ENCODE peak calls at places on chromosomes 13 and 19, in four cellular contexts. F, R, L and I are unnamed samples.

GRCh38 chr13:40874138-40874776 is 84.8 kb downstream of the SLC25A15 start:
- DNase-seq in F (no peak), R (no peak), L (no peak), I (no peak)

GRCh38 chr13:103883152-103883551 is 816.9 kb upstream of the SLC10A2 start:
- DNase-seq in F (peak; percentile 99), R (peak; percentile 52), L (peak; percentile 90), I (peak; percentile 49)

GRCh38 chr13:40269086-40269485 is 397.4 kb downstream of the FOXO1 start:
- DNase-seq in F (no peak), R (no peak), L (no peak), I (no peak)

GRCh38 chr13:79782541-79783216 is 301.7 kb downstream of the NDFIP2 start:
- DNase-seq in F (peak; percentile 86), R (peak; percentile 70), L (peak; percentile 92), I (no peak)

GRCh38 chr19:12954150-12954962 is 2.7 kb downstream of the GADD45GIP1 start:
- DNase-seq in F (no peak), R (no peak), L (no peak), I (no peak)

GRCh38 chr19:927707-928401 is 2.0 kb downstream of the ARID3A start:
- DNase-seq in F (no peak), R (no peak), L (peak; percentile 72), I (no peak)

GRCh38 chr13:114096811-114097503 is 35.5 kb downstream of the RASA3 start:
- DNase-seq in F (no peak), R (no peak), L (peak; percentile 43), I (no peak)

GRCh38 chr19:43446746-43447489 is 18.5 kb downstream of the LYPD3 start:
- DNase-seq in F (peak; percentile 66), R (peak; percentile 79), L (peak; percentile 93), I (peak; percentile 64)

GRCh38 chr19:6723738-6724137 is 3.3 kb upstream of the C3 start:
- DNase-seq in F (no peak), R (no peak), L (no peak), I (no peak)

GRCh38 chr19:8513687-8514504 is at the start of gene ZNF414:
- DNase-seq in F (peak; percentile 97), R (peak; percentile 98), L (peak; percentile 99), I (peak; percentile 97)

GRCh38 chr19:46404884-46405658 is 8.3 kb downstream of the CCDC8 start:
- DNase-seq in F (peak; percentile 37), R (no peak), L (peak; percentile 86), I (no peak)

GRCh38 chr19:1736280-1736679 is 17.0 kb upstream of the ONECUT3 start:
- DNase-seq in F (no peak), R (no peak), L (no peak), I (no peak)

GRCh38 chr19:16369664-16370576 is 45.3 kb downstream of the KLF2 start:
- DNase-seq in F (no peak), R (no peak), L (no peak), I (no peak)

GRCh38 chr19:27672309-27673047 is 1540.5 kb downstream of the UQCRFS1 start:
- DNase-seq in F (no peak), R (no peak), L (peak; percentile 5), I (no peak)

GRCh38 chr13:43879323-43880181 is at the start of the genes CCDC122 and LACC1:
- DNase-seq in F (peak; percentile 76), R (peak; percentile 51), L (peak; percentile 92), I (peak; percentile 75)

GRCh38 chr13:62482351-62482750 is 1066.7 kb upstream of the PCDH20 start:
- DNase-seq in F (no peak), R (no peak), L (no peak), I (no peak)

GRCh38 chr13:48586591-48587103 is 53.8 kb upstream of the RCBTB2 start:
- DNase-seq in F (no peak), R (no peak), L (no peak), I (no peak)

GRCh38 chr13:112245959-112246358 is 130.2 kb upstream of the SPACA7 start:
- DNase-seq in F (no peak), R (no peak), L (no peak), I (no peak)

GRCh38 chr13:49062297-49062896 is 86.7 kb downstream of the FNDC3A start:
- DNase-seq in F (no peak), R (no peak), L (no peak), I (peak; percentile 28)

GRCh38 chr13:70088926-70089325 is 18.7 kb upstream of the ATXN8OS start:
- DNase-seq in F (no peak), R (no peak), L (no peak), I (no peak)

GRCh38 chr13:109271991-109272454 is 514.4 kb downstream of the IRS2 start:
- DNase-seq in F (peak; percentile 30), R (no peak), L (peak; percentile 64), I (no peak)

GRCh38 chr13:112186091-112186490 is 119.1 kb downstream of the SOX1 start:
- DNase-seq in F (no peak), R (no peak), L (peak; percentile 22), I (no peak)

GRCh38 chr13:25768726-25769270 is 283.0 kb downstream of the SHISA2 start:
- DNase-seq in F (peak; percentile 78), R (no peak), L (no peak), I (no peak)

GRCh38 chr19:16330368-16330801 is 5.8 kb downstream of the KLF2 start:
- DNase-seq in F (peak; percentile 92), R (no peak), L (peak; percentile 71), I (peak; percentile 94)

GRCh38 chr13:79519252-79519651 is 38.3 kb downstream of the NDFIP2 start:
- DNase-seq in F (no peak), R (no peak), L (no peak), I (peak; percentile 30)

GRCh38 chr19:31626941-31627340 is 277.7 kb upstream of the TSHZ3 start:
- DNase-seq in F (no peak), R (no peak), L (no peak), I (no peak)

GRCh38 chr13:53045110-53045509 is 16.5 kb downstream of the OLFM4 start:
- DNase-seq in F (no peak), R (no peak), L (no peak), I (no peak)

DNA sequence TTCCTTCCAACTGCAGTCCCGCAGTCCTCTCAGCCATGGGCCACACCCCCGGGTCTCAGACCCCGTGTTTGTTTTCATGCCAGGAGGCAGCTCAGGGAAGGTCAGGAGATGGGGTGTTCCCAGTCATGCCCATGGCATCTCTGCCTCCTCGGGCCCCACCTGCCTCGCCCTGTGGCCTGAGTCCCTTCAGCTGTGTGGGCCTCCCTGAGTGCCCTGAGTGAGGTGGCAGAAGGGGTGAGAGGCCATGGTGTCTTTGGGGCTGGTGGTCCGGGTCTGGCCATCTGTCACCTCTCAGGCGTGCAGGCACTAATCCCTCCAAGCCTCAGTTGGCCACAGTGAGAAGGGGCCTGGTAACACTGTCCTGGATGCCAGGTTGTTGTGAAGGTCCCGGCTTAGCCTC is 10.9 kb upstream of the KDM4B start:
- DNase-seq in F (no peak), R (no peak), L (no peak), I (no peak)
- TF ChIP-seq CTCF in F (no peak), R (no peak), L (no peak), I (no peak)

GRCh38 chr19:14062558-14062855 is 631 bp upstream of the PALM3 start:
- DNase-seq in F (no peak), R (no peak), L (no peak), I (no peak)

GRCh38 chr19:14063100-14063499 is 1.2 kb upstream of the PALM3 start:
- DNase-seq in F (no peak), R (no peak), L (no peak), I (no peak)

GRCh38 chr19:14061081-14061749 is 661 bp downstream of the PALM3 start:
- DNase-seq in F (no peak), R (no peak), L (no peak), I (no peak)

GRCh38 chr19:14059652-14060155 is 2.2 kb downstream of the PALM3 start:
- DNase-seq in F (no peak), R (no peak), L (no peak), I (no peak)

GRCh38 chr19:14061751-14062557 is at the start of gene PALM3:
- DNase-seq in F (no peak), R (no peak), L (no peak), I (no peak)
- TF ChIP-seq CTCF in F (no peak), R (no peak), L (no peak), I (no peak)

GRCh38 chr13:34634443-34634842 is 307.6 kb upstream of the NBEA start:
- DNase-seq in F (no peak), R (no peak), L (no peak), I (no peak)

GRCh38 chr13:34640931-34641330 is 301.1 kb upstream of the NBEA start:
- DNase-seq in F (no peak), R (no peak), L (peak; percentile 44), I (no peak)

GRCh38 chr13:34638897-34639296 is 303.2 kb upstream of the NBEA start:
- DNase-seq in F (no peak), R (no peak), L (no peak), I (no peak)

GRCh38 chr13:34640179-34640929 is 301.7 kb upstream of the NBEA start:
- DNase-seq in F (no peak), R (no peak), L (no peak), I (no peak)
- TF ChIP-seq CTCF in F (no peak), R (no peak), L (no peak), I (no peak)

DNA sequence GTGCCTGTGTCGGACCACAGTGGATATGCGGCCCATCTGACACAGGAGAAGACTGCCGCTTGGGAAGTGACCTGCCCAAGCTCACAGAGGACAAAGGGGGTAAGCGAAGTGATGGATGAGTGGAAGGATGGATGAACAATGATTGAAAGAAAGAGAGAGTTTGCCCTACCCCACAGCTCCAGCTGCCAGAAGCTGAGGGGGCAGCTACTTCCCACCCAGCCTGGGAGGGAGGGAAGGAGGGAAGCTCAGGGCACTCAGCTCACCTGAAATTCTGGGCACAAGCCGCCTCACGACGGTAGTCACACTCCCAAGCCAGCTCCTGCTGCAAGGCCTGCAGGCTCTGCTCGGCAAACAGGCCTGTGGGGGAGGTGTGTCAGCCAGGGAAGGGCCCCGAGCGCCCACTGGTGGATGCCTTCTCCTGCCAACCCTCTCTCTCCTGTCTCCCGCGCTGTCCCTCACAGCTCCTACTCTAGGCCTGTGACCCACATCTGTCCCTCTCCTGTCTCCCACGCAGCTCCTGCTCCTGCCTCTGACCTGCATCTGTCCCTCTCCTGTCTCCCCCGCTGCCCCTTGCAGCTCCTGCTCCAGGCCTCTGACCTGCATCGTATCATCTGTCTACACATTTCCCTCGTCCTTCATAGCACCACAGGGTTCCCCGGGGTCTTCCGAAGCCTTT is 12.0 kb upstream of the NUMBL start:
- DNase-seq in F (no peak), R (no peak), L (peak; percentile 92), I (no peak)
- TF ChIP-seq CTCF in F (peak; percentile 73), R (peak; percentile 49), L (peak; percentile 81), I (peak; percentile 60)